ENCODE peak calls at places on chromosomes 1 and 21, in four cellular contexts. V is breast epithelium, J is NCI-H774, R is amniotic stem cell. G is an unnamed sample.

GRCh38 chr1:209768354-209768774 is 12.5 kb downstream of the TRAF3IP3 start:
- DNase-seq in R (no peak), V (no peak), J (no peak), G (no peak)

GRCh38 chr21:16322423-16322822 is 592.6 kb downstream of the USP25 start:
- DNase-seq in V (no peak), R (no peak), J (no peak), G (no peak)

GRCh38 chr1:115089443-115090340 is at the start of gene TSPAN2:
- DNase-seq in V (peak; percentile 60), R (no peak), J (no peak), G (no peak)

GRCh38 chr1:58883037-58883887 is 99.4 kb upstream of the JUN start:
- DNase-seq in R (peak; percentile 26), J (no peak), V (no peak), G (peak; percentile 50)

GRCh38 chr21:34911360-34911759 is 137.7 kb downstream of the RUNX1 start:
- DNase-seq in V (no peak), J (no peak), R (no peak), G (no peak)

GRCh38 chr1:175219774-175220173 is 27.2 kb upstream of the KIAA0040 start:
- DNase-seq in J (no peak), V (no peak), R (no peak), G (no peak)

GRCh38 chr21:37863842-37864241 is 52.4 kb downstream of the KCNJ6 start:
- DNase-seq in J (no peak), V (no peak), R (no peak), G (no peak)

GRCh38 chr1:19087737-19088594 is 122.1 kb downstream of the UBR4 start:
- DNase-seq in V (no peak), R (no peak), J (no peak), G (no peak)

GRCh38 chr1:209454340-209455014 is 129.0 kb upstream of the CAMK1G start:
- DNase-seq in R (no peak), V (no peak), J (no peak), G (no peak)

GRCh38 chr21:44267655-44268142 is 6.0 kb upstream of the DNMT3L start:
- DNase-seq in J (no peak), R (no peak), V (no peak), G (no peak)

GRCh38 chr1:203033917-203034316 is 7.6 kb downstream of the PPFIA4 start:
- DNase-seq in V (no peak), R (no peak), J (no peak), G (no peak)

G was measured in SHP77 treated with DMSO at 0.1 percent for 48 hours.